ENCODE peak calls at places on chromosome 1, in seven cellular contexts. H, M, A, W, F, V and K are unnamed samples.

GRCh38 chr1:98005326-98006010 is 84.6 kb upstream of the DPYD start:
- DNase-seq in A (peak; percentile 52), F (peak; percentile 36), H (peak; percentile 68), V (no peak), M (no peak), W (peak; percentile 11), K (no peak)

GRCh38 chr1:87329756-87330200 is 1.1 kb downstream of the LMO4 start:
- DNase-seq in W (peak; percentile 26), V (no peak), H (peak; percentile 39), A (peak; percentile 23), M (no peak), F (peak; percentile 31), K (no peak)

GRCh38 chr1:29590583-29591555 is 354.5 kb downstream of the PTPRU start:
- DNase-seq in V (no peak), M (no peak), F (no peak), A (peak; percentile 21), W (peak; percentile 69), H (no peak), K (no peak)

GRCh38 chr1:50735443-50735842 is 224.6 kb downstream of the FAF1 start:
- DNase-seq in V (no peak), F (peak; percentile 56), H (peak; percentile 63), A (peak; percentile 33), W (peak; percentile 25), M (no peak), K (no peak)

GRCh38 chr1:228739826-228740225 is 4.5 kb downstream of the RHOU start:
- DNase-seq in H (no peak), W (no peak), M (no peak), A (no peak), V (no peak), F (no peak), K (no peak)

GRCh38 chr1:76949503-76949902 is 82.2 kb downstream of the ST6GALNAC5 start:
- DNase-seq in H (peak; percentile 81), A (peak; percentile 61), M (no peak), V (no peak), F (no peak), W (peak; percentile 52), K (no peak)

GRCh38 chr1:37288900-37289299 is 185.5 kb upstream of the ZC3H12A start:
- DNase-seq in H (no peak), W (no peak), A (no peak), M (no peak), F (no peak), V (no peak), K (no peak)

GRCh38 chr1:217569021-217569420 is 61.9 kb downstream of the GPATCH2 start:
- DNase-seq in H (no peak), V (no peak), A (no peak), W (no peak), M (no peak), F (no peak), K (no peak)

GRCh38 chr1:201938440-201939005 is 7.8 kb downstream of the LMOD1 start:
- DNase-seq in W (no peak), F (no peak), H (no peak), V (no peak), M (no peak), A (no peak), K (no peak)

GRCh38 chr1:18977428-18977827 is 21.0 kb upstream of the IFFO2 start:
- DNase-seq in V (no peak), M (no peak), F (no peak), A (no peak), W (no peak), H (no peak), K (no peak)

GRCh38 chr1:1426961-1427934 is 6.2 kb upstream of the ANKRD65 start:
- DNase-seq in W (no peak), H (no peak), A (no peak), M (no peak), V (peak; percentile 39), F (no peak), K (no peak)

GRCh38 chr1:117821782-117822447 is 107.5 kb downstream of the GDAP2 start:
- DNase-seq in A (peak; percentile 99), V (peak; percentile 65), M (peak; percentile 97), H (peak; percentile 97), F (peak; percentile 96), W (peak; percentile 94), K (peak; percentile 79)

DNA sequence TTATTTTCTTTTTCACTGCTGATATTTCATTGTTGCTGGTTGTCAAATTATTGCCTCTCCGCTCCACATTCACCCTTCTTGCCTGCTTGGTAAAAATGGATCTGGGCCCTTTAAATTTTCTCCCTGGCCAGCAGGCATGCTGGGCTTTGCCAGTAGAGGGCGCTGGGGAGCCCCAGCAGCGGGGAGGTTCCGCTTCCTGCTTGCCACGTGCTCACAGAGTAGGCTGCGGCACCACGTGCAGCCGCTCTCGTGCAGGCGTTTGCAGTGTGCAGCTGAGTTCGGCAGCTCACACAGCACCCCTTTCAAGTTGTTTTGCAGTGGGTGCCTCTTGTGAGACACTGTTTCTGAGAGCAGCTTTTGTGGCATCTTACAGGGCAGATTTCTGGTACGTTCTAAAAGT is at the start of gene ACTL8:
- DNase-seq in F (no peak), V (no peak), A (no peak), H (no peak), M (no peak), W (no peak), K (no peak)
- TF ChIP-seq CTCF in F (peak; percentile 10), V (no peak), A (peak; percentile 18), H (peak; percentile 33), M (peak; percentile 23), W (peak; percentile 2), K (no peak)

DNA sequence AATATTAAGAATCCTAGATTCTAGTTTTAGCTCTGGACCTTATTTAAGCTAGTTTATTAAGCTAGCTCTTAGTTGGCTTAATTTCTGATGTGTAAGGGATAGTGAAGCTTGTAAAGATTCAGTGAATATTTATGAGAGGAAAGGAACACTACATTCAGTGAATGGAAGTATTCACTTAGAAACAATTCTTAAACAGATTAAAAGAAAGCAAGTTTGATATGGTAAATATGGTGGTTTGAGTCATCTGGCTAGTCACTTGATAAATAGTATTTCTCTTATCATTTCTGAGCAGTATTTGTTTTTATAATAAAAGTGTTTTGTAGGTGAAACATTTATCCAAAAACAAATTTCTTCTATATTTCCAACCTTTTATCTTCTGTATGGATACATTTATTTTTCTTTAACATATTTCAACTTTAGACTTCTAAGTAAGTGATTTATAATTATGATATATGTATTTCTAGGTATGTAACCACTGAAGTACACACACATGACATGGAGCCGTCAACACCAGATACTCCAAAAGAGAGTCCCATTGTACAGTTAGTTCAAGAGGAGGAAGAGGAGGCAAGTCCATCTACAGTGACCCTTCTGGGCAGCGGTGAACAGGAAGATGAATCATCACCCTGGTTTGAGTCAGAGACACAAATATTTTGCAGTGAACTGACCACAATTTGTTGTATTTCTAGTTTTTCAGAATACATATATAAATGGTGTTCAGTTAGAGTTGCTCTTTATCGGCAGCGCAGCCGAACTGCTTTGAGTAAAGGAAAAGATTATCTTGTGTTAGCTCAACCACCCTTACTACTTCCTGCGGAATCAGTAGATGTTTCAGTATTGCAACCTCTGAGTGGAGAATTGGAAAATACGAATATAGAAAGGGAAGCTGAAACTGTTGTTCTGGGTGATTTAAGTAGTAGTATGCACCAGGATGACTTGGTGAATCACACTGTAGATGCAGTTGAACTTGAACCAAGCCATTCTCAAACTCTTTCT is 55.6 kb downstream of the SUCO start:
- DNase-seq in A (peak; percentile 94), F (peak; percentile 88), H (peak; percentile 91), V (no peak), M (peak; percentile 59), W (peak; percentile 84), K (peak; percentile 38)
- H3K4me3 ChIP-seq in A (peak overlapping the region; percentile 33), F (peak overlapping the region; percentile 29), H (no peak overlapping the region), V (no peak overlapping the region), M (peak overlapping the region; percentile 8), W (no peak overlapping the region), K (no peak overlapping the region)

DNA sequence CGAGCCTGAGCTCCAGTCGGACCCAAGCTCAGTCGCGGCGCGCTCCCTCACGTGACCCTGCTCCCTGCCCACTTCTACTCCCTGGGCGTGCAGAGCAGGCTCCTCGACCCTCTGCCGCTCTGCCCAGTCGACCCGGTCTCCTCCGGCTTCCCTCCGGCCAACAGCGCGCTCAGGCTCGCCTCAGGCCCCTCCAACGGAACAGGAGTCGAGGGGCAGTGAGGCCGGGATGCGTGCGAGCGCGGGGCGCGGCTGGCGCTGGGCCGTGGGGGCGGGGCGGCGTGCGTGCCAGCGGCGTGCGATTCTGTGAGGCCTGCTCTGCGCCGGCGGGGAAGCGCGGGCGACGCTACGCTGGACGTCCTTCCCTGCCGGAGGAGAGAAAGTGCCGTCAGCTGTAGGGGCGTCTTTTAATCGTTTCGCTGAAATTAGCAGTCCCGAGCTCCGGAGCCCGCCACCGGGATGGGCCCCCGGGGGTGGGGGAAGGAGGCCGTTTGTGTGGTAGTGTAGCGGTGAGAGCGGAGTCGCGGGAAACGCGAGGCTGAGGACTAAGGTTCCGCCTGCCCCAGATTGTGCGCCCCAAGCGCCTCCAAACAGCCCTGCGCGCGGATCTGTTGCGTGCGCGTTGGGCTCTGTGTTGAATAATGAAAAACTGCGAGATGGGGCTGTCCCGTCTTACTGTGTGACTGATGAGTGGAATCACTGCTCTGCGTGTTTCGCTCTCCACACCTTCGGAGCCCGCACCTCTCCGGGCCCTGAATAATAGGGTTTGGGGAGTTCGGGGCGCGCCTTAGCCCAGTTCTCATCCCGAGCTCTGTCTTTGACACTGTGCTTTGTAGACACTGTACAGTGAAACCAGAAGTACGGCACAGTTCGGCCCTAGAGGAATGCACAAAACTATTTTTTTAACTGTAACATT is at the start of gene ACBD6:
- DNase-seq in F (peak; percentile 90), W (peak; percentile 70), M (no peak), V (peak; percentile 76), H (peak; percentile 91), A (peak; percentile 83), K (no peak)
- TF ChIP-seq CTCF in F (peak; percentile 15), W (no peak), M (peak; percentile 30), V (no peak), H (peak; percentile 13), A (no peak), K (peak; percentile 14)

DNA sequence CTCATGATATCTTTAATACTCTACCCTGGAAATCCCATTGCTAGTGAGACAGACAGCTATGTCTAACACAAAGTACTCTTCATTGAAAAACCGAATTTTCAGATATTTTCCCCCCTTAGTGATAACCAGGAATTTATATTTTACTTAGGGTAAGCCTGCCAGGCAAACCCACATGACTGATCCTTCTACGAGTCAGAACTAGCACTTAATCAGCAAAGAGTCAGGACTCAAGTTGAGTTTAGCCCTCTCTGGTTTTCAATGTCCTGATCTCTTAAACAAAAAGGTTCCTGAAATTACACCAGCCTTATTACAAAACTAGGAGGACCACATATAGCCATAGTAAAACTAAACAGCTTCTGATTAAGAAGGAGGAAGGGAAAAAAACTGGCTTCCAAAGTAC is 56.8 kb downstream of the ENAH start:
- DNase-seq in F (no peak), H (peak; percentile 26), W (peak; percentile 59), V (no peak), A (peak; percentile 24), M (no peak), K (no peak)
- H3K4me3 ChIP-seq in F (no peak overlapping the region), H (no peak overlapping the region), W (no peak overlapping the region), V (no peak overlapping the region), A (no peak overlapping the region), M (no peak overlapping the region), K (no peak overlapping the region)

GRCh38 chr1:185238447-185238846 is 78.6 kb downstream of the IVNS1ABP start:
- DNase-seq in W (peak; percentile 31), M (no peak), H (peak; percentile 52), A (peak; percentile 47), V (no peak), F (peak; percentile 47), K (no peak)
- TF ChIP-seq CTCF in W (peak; percentile 19), M (peak; percentile 56), H (peak; percentile 35), A (peak; percentile 59), V (no peak), F (peak; percentile 58), K (peak; percentile 26)